ENCODE peak calls at places on chromosomes 4 and X, in eight cellular contexts. H, T, M, U, P, I, R and D are unnamed samples.

GRCh38 chrX:50114113-50114512 is 86.7 kb downstream of the AKAP4 start:
- DNase-seq in H (no peak), T (no peak), M (no peak), U (no peak), P (no peak), I (no peak), R (no peak), D (no peak)

GRCh38 chr4:90007494-90008167 is 113.0 kb downstream of the MMRN1 start:
- DNase-seq in H (no peak), T (no peak), M (no peak), U (no peak), P (no peak), I (no peak), R (peak; percentile 39), D (no peak)

GRCh38 chrX:3526749-3527148 is 180.3 kb upstream of the MXRA5 start:
- DNase-seq in H (no peak), T (no peak), M (no peak), U (no peak), P (no peak), I (no peak), R (no peak), D (no peak)

GRCh38 chr4:48985976-48986653 is at the start of gene CWH43:
- DNase-seq in H (no peak), T (no peak), M (no peak), U (no peak), P (no peak), I (no peak), R (peak; percentile 61), D (no peak)

GRCh38 chrX:101485212-101486064 is at the start of gene ARMCX4:
- DNase-seq in H (no peak), T (no peak), M (peak; percentile 77), U (peak; percentile 80), P (no peak), I (peak; percentile 25), R (peak; percentile 76), D (no peak)

GRCh38 chr4:77817304-77818076 is 1.7 kb downstream of the CNOT6L start:
- DNase-seq in H (no peak), T (no peak), M (no peak), U (no peak), P (no peak), I (no peak), R (no peak), D (no peak)

GRCh38 chrX:23805379-23805778 is 22.4 kb downstream of the SAT1 start:
- DNase-seq in H (no peak), T (no peak), M (no peak), U (no peak), P (no peak), I (no peak), R (no peak), D (no peak)

GRCh38 chr4:82745173-82745842 is 53.3 kb downstream of the SCD5 start:
- DNase-seq in H (no peak), T (no peak), M (no peak), U (no peak), P (peak; percentile 57), I (no peak), R (no peak), D (peak; percentile 84)

GRCh38 chrX:13140007-13140406 is 95.6 kb upstream of the FAM9C start:
- DNase-seq in H (no peak), T (no peak), M (no peak), U (no peak), P (no peak), I (no peak), R (no peak), D (no peak)

GRCh38 chrX:29627833-29628232 is 587.5 kb upstream of the MAGEB2 start:
- DNase-seq in H (no peak), T (no peak), M (no peak), U (no peak), P (no peak), I (no peak), R (no peak), D (no peak)

GRCh38 chr4:152784490-152785195 is 4.9 kb downstream of the ARFIP1 start:
- DNase-seq in H (no peak), T (no peak), M (no peak), U (no peak), P (no peak), I (no peak), R (no peak), D (no peak)

GRCh38 chr4:1479454-1479853 is 73.2 kb upstream of the NKX1-1 start:
- DNase-seq in H (no peak), T (no peak), M (peak; percentile 55), U (no peak), P (no peak), I (no peak), R (peak; percentile 45), D (no peak)

GRCh38 chr4:99708551-99708950 is 50.9 kb upstream of the C4orf54 start:
- DNase-seq in H (no peak), T (no peak), M (no peak), U (no peak), P (no peak), I (no peak), R (no peak), D (no peak)

GRCh38 chrX:43969504-43970501 is 3.4 kb downstream of the NDP start:
- DNase-seq in H (no peak), T (no peak), M (no peak), U (peak; percentile 52), P (no peak), I (no peak), R (no peak), D (no peak)

GRCh38 chr4:122576261-122577188 is 44.3 kb downstream of the IL21 start:
- DNase-seq in H (no peak), T (no peak), M (no peak), U (no peak), P (no peak), I (peak; percentile 70), R (no peak), D (no peak)

GRCh38 chr4:159334461-159334860 is 231.6 kb downstream of the RAPGEF2 start:
- DNase-seq in H (no peak), T (no peak), M (no peak), U (no peak), P (no peak), I (no peak), R (no peak), D (no peak)

GRCh38 chr4:99624141-99624719 is 33.4 kb downstream of the C4orf54 start:
- DNase-seq in H (no peak), T (no peak), M (no peak), U (no peak), P (no peak), I (no peak), R (no peak), D (no peak)

GRCh38 chr4:72777436-72777835 is 208.4 kb upstream of the ADAMTS3 start:
- DNase-seq in H (no peak), T (no peak), M (no peak), U (no peak), P (no peak), I (no peak), R (no peak), D (no peak)

GRCh38 chr4:10664408-10664807 is 20.2 kb downstream of the CLNK start:
- DNase-seq in H (no peak), T (no peak), M (no peak), U (no peak), P (no peak), I (no peak), R (no peak), D (peak; percentile 59)

GRCh38 chrX:151973851-151974335 is 583 bp downstream of the GABRE start:
- DNase-seq in H (no peak), T (no peak), M (no peak), U (no peak), P (no peak), I (no peak), R (peak; percentile 74), D (no peak)

GRCh38 chr4:1793496-1793840 is 375 bp downstream of the FGFR3 start:
- DNase-seq in H (peak; percentile 17), T (no peak), M (no peak), U (no peak), P (no peak), I (peak; percentile 19), R (peak; percentile 79), D (no peak)

DNA sequence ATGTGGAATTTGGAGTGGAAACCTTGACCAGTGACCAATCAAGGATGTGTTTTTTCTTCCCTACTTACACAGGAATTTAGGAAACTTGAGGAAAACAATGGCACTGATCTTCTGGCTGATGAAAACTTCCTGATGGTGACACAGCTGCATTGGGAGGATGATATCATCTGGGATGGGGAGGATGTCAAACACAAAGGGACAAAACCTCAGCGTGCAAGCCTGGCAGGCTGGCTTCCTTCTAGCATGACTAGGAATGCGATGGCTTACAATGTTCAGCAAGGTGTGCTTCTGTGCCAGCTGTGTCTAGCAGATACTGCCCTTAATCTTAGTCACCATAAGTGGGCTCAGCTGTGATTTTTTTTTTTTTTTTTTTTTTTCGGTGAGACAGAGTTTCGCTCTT is 12.6 kb downstream of the TAF1 start:
- DNase-seq in H (no peak), T (no peak), M (no peak), U (no peak), P (no peak), I (no peak), R (no peak), D (no peak)
- H3K27ac ChIP-seq in H (no peak overlapping the region), T (no peak overlapping the region), M (no peak overlapping the region), U (no peak overlapping the region), P (no peak overlapping the region), I (no peak overlapping the region), R (no peak overlapping the region), D (peak overlapping the region; percentile 59)

DNA sequence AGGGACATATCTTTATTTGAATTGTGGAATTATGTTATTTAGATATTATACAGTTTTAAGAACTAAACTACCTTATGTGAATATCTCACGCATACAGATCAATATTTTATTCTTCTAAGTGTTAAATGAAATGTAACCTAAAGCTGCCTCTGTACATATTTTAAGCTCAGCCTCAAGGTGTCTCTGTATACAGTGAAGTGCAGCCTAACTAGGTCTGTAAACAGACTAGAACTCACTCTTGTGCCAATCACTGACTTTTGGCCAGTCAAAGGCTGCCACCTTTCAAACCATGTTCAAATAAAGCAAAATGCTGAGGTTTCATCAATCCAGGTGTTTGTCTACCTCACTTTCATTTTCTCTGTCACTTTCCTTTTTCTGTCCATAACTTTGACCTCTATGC is 1074.5 kb upstream of the PRKX start:
- DNase-seq in H (no peak), T (no peak), M (no peak), U (no peak), P (no peak), I (no peak), R (no peak), D (no peak)
- H3K27ac ChIP-seq in H (no peak overlapping the region), T (no peak overlapping the region), M (no peak overlapping the region), U (no peak overlapping the region), P (no peak overlapping the region), I (no peak overlapping the region), R (no peak overlapping the region), D (no peak overlapping the region)

DNA sequence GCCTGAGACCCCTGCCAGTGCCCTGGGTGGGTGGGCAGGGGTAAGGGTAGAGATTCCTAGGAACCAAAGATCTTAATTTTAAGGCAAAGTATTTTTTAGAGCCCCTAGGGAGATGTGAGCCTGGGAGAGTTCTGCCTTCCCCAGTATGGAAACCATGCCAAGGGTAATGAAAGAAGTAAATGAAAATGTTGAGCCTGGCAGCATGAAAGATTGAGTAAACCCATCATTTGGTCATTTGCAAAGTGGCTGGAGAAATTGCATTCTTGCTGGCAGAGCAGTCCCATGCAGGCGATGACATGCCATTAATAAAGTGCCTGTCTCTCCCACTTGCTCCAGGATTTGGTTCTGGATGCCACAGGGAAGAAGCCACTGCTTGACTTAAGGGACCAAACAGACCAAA is 60.7 kb upstream of the GPC4 start:
- DNase-seq in H (no peak), T (no peak), M (no peak), U (no peak), P (no peak), I (no peak), R (no peak), D (no peak)
- H3K27ac ChIP-seq in H (no peak overlapping the region), T (no peak overlapping the region), M (no peak overlapping the region), U (no peak overlapping the region), P (no peak overlapping the region), I (no peak overlapping the region), R (no peak overlapping the region), D (no peak overlapping the region)

GRCh38 chr4:22720091-22720490 is 27.4 kb downstream of the GBA3 start:
- DNase-seq in H (no peak), T (no peak), M (no peak), U (no peak), P (no peak), I (no peak), R (no peak), D (no peak)
- H3K27ac ChIP-seq in H (no peak overlapping the region), T (no peak overlapping the region), M (no peak overlapping the region), U (no peak overlapping the region), P (no peak overlapping the region), I (no peak overlapping the region), R (no peak overlapping the region), D (no peak overlapping the region)